ENCODE peak calls at places on chromosomes 7 and 10, in ten cellular contexts. One of them, this sample, is unnamed.

GRCh38 chr7:151080522-151081169 is at the start of gene FASTK:
- DNase-seq in PC-9: peak
- DNase-seq in GM12891: peak
- DNase-seq in brain microvascular endothelial cell: peak
- DNase-seq in naive B cell: peak
- DNase-seq in OCI-LY7: peak
- DNase-seq in SW480: peak
- DNase-seq in stimulated activated CD4-positive, alpha-beta T cell treated with anti-CD3 and anti-CD28 coated beads, Interleukin-2, amount 100 ng/mL, for 48 hours: peak
- DNase-seq in midbrain: peak
- DNase-seq in foreskin keratinocyte: peak
- DNase-seq in this sample: peak

GRCh38 chr7:44398953-44399574 is 73.7 kb upstream of the CAMK2B start:
- DNase-seq in foreskin keratinocyte: no peak
- DNase-seq in GM12891: no peak
- DNase-seq in PC-9: no peak
- DNase-seq in stimulated activated CD4-positive, alpha-beta T cell treated with anti-CD3 and anti-CD28 coated beads, Interleukin-2, amount 100 ng/mL, for 48 hours: no peak
- DNase-seq in brain microvascular endothelial cell: no peak
- DNase-seq in midbrain: no peak
- DNase-seq in OCI-LY7: no peak
- DNase-seq in naive B cell: no peak
- DNase-seq in SW480: no peak
- DNase-seq in this sample: no peak

GRCh38 chr7:156752371-156753297 is 112.1 kb downstream of the RNF32 start:
- DNase-seq in OCI-LY7: no peak
- DNase-seq in brain microvascular endothelial cell: peak
- DNase-seq in stimulated activated CD4-positive, alpha-beta T cell treated with anti-CD3 and anti-CD28 coated beads, Interleukin-2, amount 100 ng/mL, for 48 hours: no peak
- DNase-seq in naive B cell: no peak
- DNase-seq in GM12891: no peak
- DNase-seq in PC-9: no peak
- DNase-seq in SW480: no peak
- DNase-seq in foreskin keratinocyte: no peak
- DNase-seq in midbrain: no peak
- DNase-seq in this sample: no peak

GRCh38 chr10:6464862-6465430 is 115.1 kb downstream of the PRKCQ start:
- DNase-seq in OCI-LY7: no peak
- DNase-seq in SW480: no peak
- DNase-seq in stimulated activated CD4-positive, alpha-beta T cell treated with anti-CD3 and anti-CD28 coated beads, Interleukin-2, amount 100 ng/mL, for 48 hours: no peak
- DNase-seq in naive B cell: no peak
- DNase-seq in foreskin keratinocyte: no peak
- DNase-seq in GM12891: no peak
- DNase-seq in PC-9: no peak
- DNase-seq in brain microvascular endothelial cell: no peak
- DNase-seq in midbrain: no peak
- DNase-seq in this sample: no peak

GRCh38 chr7:75033064-75033463 is 40.5 kb downstream of the RCC1L start:
- DNase-seq in naive B cell: no peak
- DNase-seq in SW480: no peak
- DNase-seq in OCI-LY7: no peak
- DNase-seq in brain microvascular endothelial cell: no peak
- DNase-seq in GM12891: no peak
- DNase-seq in midbrain: no peak
- DNase-seq in stimulated activated CD4-positive, alpha-beta T cell treated with anti-CD3 and anti-CD28 coated beads, Interleukin-2, amount 100 ng/mL, for 48 hours: no peak
- DNase-seq in PC-9: no peak
- DNase-seq in foreskin keratinocyte: no peak
- DNase-seq in this sample: no peak

GRCh38 chr7:30652951-30653641 is 29.2 kb downstream of the CRHR2 start:
- DNase-seq in brain microvascular endothelial cell: no peak
- DNase-seq in OCI-LY7: no peak
- DNase-seq in stimulated activated CD4-positive, alpha-beta T cell treated with anti-CD3 and anti-CD28 coated beads, Interleukin-2, amount 100 ng/mL, for 48 hours: no peak
- DNase-seq in foreskin keratinocyte: no peak
- DNase-seq in GM12891: no peak
- DNase-seq in midbrain: no peak
- DNase-seq in SW480: no peak
- DNase-seq in naive B cell: no peak
- DNase-seq in PC-9: no peak
- DNase-seq in this sample: no peak

GRCh38 chr7:112420236-112420945 is 29.9 kb upstream of the IFRD1 start:
- DNase-seq in stimulated activated CD4-positive, alpha-beta T cell treated with anti-CD3 and anti-CD28 coated beads, Interleukin-2, amount 100 ng/mL, for 48 hours: no peak
- DNase-seq in PC-9: no peak
- DNase-seq in OCI-LY7: peak
- DNase-seq in foreskin keratinocyte: peak
- DNase-seq in midbrain: peak
- DNase-seq in GM12891: no peak
- DNase-seq in naive B cell: no peak
- DNase-seq in SW480: peak
- DNase-seq in brain microvascular endothelial cell: no peak
- DNase-seq in this sample: no peak

GRCh38 chr7:76073335-76073990 is 25.6 kb downstream of the MDH2 start:
- DNase-seq in naive B cell: no peak
- DNase-seq in PC-9: no peak
- DNase-seq in midbrain: no peak
- DNase-seq in stimulated activated CD4-positive, alpha-beta T cell treated with anti-CD3 and anti-CD28 coated beads, Interleukin-2, amount 100 ng/mL, for 48 hours: no peak
- DNase-seq in OCI-LY7: no peak
- DNase-seq in GM12891: no peak
- DNase-seq in foreskin keratinocyte: no peak
- DNase-seq in SW480: no peak
- DNase-seq in brain microvascular endothelial cell: no peak
- DNase-seq in this sample: no peak

GRCh38 chr7:49845626-49846025 is 72.2 kb downstream of the VWC2 start:
- DNase-seq in midbrain: no peak
- DNase-seq in foreskin keratinocyte: no peak
- DNase-seq in PC-9: no peak
- DNase-seq in SW480: peak
- DNase-seq in GM12891: no peak
- DNase-seq in stimulated activated CD4-positive, alpha-beta T cell treated with anti-CD3 and anti-CD28 coated beads, Interleukin-2, amount 100 ng/mL, for 48 hours: no peak
- DNase-seq in brain microvascular endothelial cell: no peak
- DNase-seq in naive B cell: no peak
- DNase-seq in OCI-LY7: no peak
- DNase-seq in this sample: no peak

GRCh38 chr10:63722537-63722936 is 201.3 kb downstream of the REEP3 start:
- DNase-seq in stimulated activated CD4-positive, alpha-beta T cell treated with anti-CD3 and anti-CD28 coated beads, Interleukin-2, amount 100 ng/mL, for 48 hours: no peak
- DNase-seq in midbrain: no peak
- DNase-seq in GM12891: no peak
- DNase-seq in OCI-LY7: no peak
- DNase-seq in naive B cell: no peak
- DNase-seq in foreskin keratinocyte: no peak
- DNase-seq in brain microvascular endothelial cell: peak
- DNase-seq in SW480: no peak
- DNase-seq in PC-9: peak
- DNase-seq in this sample: no peak

GRCh38 chr7:84913731-84914130 is 273.1 kb downstream of the SEMA3D start:
- DNase-seq in midbrain: no peak
- DNase-seq in GM12891: no peak
- DNase-seq in OCI-LY7: no peak
- DNase-seq in stimulated activated CD4-positive, alpha-beta T cell treated with anti-CD3 and anti-CD28 coated beads, Interleukin-2, amount 100 ng/mL, for 48 hours: no peak
- DNase-seq in foreskin keratinocyte: no peak
- DNase-seq in naive B cell: no peak
- DNase-seq in SW480: no peak
- DNase-seq in PC-9: no peak
- DNase-seq in brain microvascular endothelial cell: no peak
- DNase-seq in this sample: no peak

GRCh38 chr10:130179640-130180039 is 43.4 kb downstream of the GLRX3 start:
- DNase-seq in OCI-LY7: peak
- DNase-seq in PC-9: no peak
- DNase-seq in stimulated activated CD4-positive, alpha-beta T cell treated with anti-CD3 and anti-CD28 coated beads, Interleukin-2, amount 100 ng/mL, for 48 hours: no peak
- DNase-seq in naive B cell: no peak
- DNase-seq in GM12891: no peak
- DNase-seq in foreskin keratinocyte: no peak
- DNase-seq in brain microvascular endothelial cell: peak
- DNase-seq in SW480: peak
- DNase-seq in midbrain: peak
- DNase-seq in this sample: no peak

GRCh38 chr7:150368098-150368883 is at the start of gene REPIN1:
- DNase-seq in GM12891: peak
- DNase-seq in midbrain: peak
- DNase-seq in stimulated activated CD4-positive, alpha-beta T cell treated with anti-CD3 and anti-CD28 coated beads, Interleukin-2, amount 100 ng/mL, for 48 hours: peak
- DNase-seq in naive B cell: peak
- DNase-seq in OCI-LY7: peak
- DNase-seq in PC-9: peak
- DNase-seq in foreskin keratinocyte: no peak
- DNase-seq in brain microvascular endothelial cell: peak
- DNase-seq in SW480: peak
- DNase-seq in this sample: no peak

GRCh38 chr10:86964061-86964846 is 4.0 kb upstream of the ADIRF start:
- DNase-seq in SW480: no peak
- DNase-seq in midbrain: no peak
- DNase-seq in PC-9: no peak
- DNase-seq in OCI-LY7: no peak
- DNase-seq in brain microvascular endothelial cell: no peak
- DNase-seq in GM12891: no peak
- DNase-seq in foreskin keratinocyte: no peak
- DNase-seq in stimulated activated CD4-positive, alpha-beta T cell treated with anti-CD3 and anti-CD28 coated beads, Interleukin-2, amount 100 ng/mL, for 48 hours: no peak
- DNase-seq in naive B cell: no peak
- DNase-seq in this sample: no peak

GRCh38 chr10:133241501-133242205 is 4.0 kb downstream of the VENTX start:
- DNase-seq in midbrain: no peak
- DNase-seq in SW480: no peak
- DNase-seq in brain microvascular endothelial cell: no peak
- DNase-seq in foreskin keratinocyte: no peak
- DNase-seq in OCI-LY7: no peak
- DNase-seq in GM12891: no peak
- DNase-seq in naive B cell: peak
- DNase-seq in stimulated activated CD4-positive, alpha-beta T cell treated with anti-CD3 and anti-CD28 coated beads, Interleukin-2, amount 100 ng/mL, for 48 hours: no peak
- DNase-seq in PC-9: no peak
- DNase-seq in this sample: no peak

GRCh38 chr7:158141221-158141582 is 446.4 kb downstream of the PTPRN2 start:
- DNase-seq in naive B cell: no peak
- DNase-seq in GM12891: no peak
- DNase-seq in foreskin keratinocyte: no peak
- DNase-seq in SW480: no peak
- DNase-seq in PC-9: no peak
- DNase-seq in stimulated activated CD4-positive, alpha-beta T cell treated with anti-CD3 and anti-CD28 coated beads, Interleukin-2, amount 100 ng/mL, for 48 hours: no peak
- DNase-seq in midbrain: no peak
- DNase-seq in OCI-LY7: no peak
- DNase-seq in brain microvascular endothelial cell: no peak
- DNase-seq in this sample: no peak

GRCh38 chr7:150976529-150977381 is 1.4 kb downstream of the KCNH2 start:
- DNase-seq in OCI-LY7: no peak
- DNase-seq in PC-9: no peak
- DNase-seq in GM12891: no peak
- DNase-seq in SW480: no peak
- DNase-seq in brain microvascular endothelial cell: no peak
- DNase-seq in midbrain: no peak
- DNase-seq in stimulated activated CD4-positive, alpha-beta T cell treated with anti-CD3 and anti-CD28 coated beads, Interleukin-2, amount 100 ng/mL, for 48 hours: no peak
- DNase-seq in foreskin keratinocyte: no peak
- DNase-seq in naive B cell: no peak
- DNase-seq in this sample: no peak

GRCh38 chr10:98267894-98268693 is at the start of gene LOXL4:
- DNase-seq in midbrain: no peak
- DNase-seq in OCI-LY7: peak
- DNase-seq in GM12891: peak
- DNase-seq in naive B cell: peak
- DNase-seq in PC-9: no peak
- DNase-seq in brain microvascular endothelial cell: no peak
- DNase-seq in SW480: peak
- DNase-seq in foreskin keratinocyte: no peak
- DNase-seq in stimulated activated CD4-positive, alpha-beta T cell treated with anti-CD3 and anti-CD28 coated beads, Interleukin-2, amount 100 ng/mL, for 48 hours: no peak
- DNase-seq in this sample: no peak

GRCh38 chr7:7751243-7752092 is 33.1 kb upstream of the RPA3 start:
- DNase-seq in OCI-LY7: no peak
- DNase-seq in PC-9: no peak
- DNase-seq in midbrain: no peak
- DNase-seq in GM12891: no peak
- DNase-seq in naive B cell: no peak
- DNase-seq in stimulated activated CD4-positive, alpha-beta T cell treated with anti-CD3 and anti-CD28 coated beads, Interleukin-2, amount 100 ng/mL, for 48 hours: no peak
- DNase-seq in SW480: no peak
- DNase-seq in brain microvascular endothelial cell: no peak
- DNase-seq in foreskin keratinocyte: no peak
- DNase-seq in this sample: no peak

GRCh38 chr10:60382946-60383681 is 6.6 kb downstream of the ANK3 start:
- DNase-seq in brain microvascular endothelial cell: no peak
- DNase-seq in stimulated activated CD4-positive, alpha-beta T cell treated with anti-CD3 and anti-CD28 coated beads, Interleukin-2, amount 100 ng/mL, for 48 hours: no peak
- DNase-seq in GM12891: no peak
- DNase-seq in SW480: no peak
- DNase-seq in midbrain: no peak
- DNase-seq in OCI-LY7: no peak
- DNase-seq in PC-9: peak
- DNase-seq in naive B cell: no peak
- DNase-seq in foreskin keratinocyte: peak
- DNase-seq in this sample: no peak

GRCh38 chr7:47185839-47186238 is 396.1 kb downstream of the TNS3 start:
- DNase-seq in foreskin keratinocyte: no peak
- DNase-seq in GM12891: no peak
- DNase-seq in PC-9: no peak
- DNase-seq in SW480: no peak
- DNase-seq in naive B cell: no peak
- DNase-seq in brain microvascular endothelial cell: no peak
- DNase-seq in OCI-LY7: peak
- DNase-seq in stimulated activated CD4-positive, alpha-beta T cell treated with anti-CD3 and anti-CD28 coated beads, Interleukin-2, amount 100 ng/mL, for 48 hours: no peak
- DNase-seq in midbrain: no peak
- DNase-seq in this sample: no peak

GRCh38 chr7:30778246-30779025 is 7.2 kb downstream of the MINDY4 start:
- DNase-seq in brain microvascular endothelial cell: no peak
- DNase-seq in naive B cell: no peak
- DNase-seq in SW480: no peak
- DNase-seq in OCI-LY7: no peak
- DNase-seq in PC-9: no peak
- DNase-seq in stimulated activated CD4-positive, alpha-beta T cell treated with anti-CD3 and anti-CD28 coated beads, Interleukin-2, amount 100 ng/mL, for 48 hours: no peak
- DNase-seq in midbrain: no peak
- DNase-seq in foreskin keratinocyte: no peak
- DNase-seq in GM12891: no peak
- DNase-seq in this sample: no peak

GRCh38 chr10:92575961-92576360 is 2.1 kb upstream of the IDE start:
- DNase-seq in stimulated activated CD4-positive, alpha-beta T cell treated with anti-CD3 and anti-CD28 coated beads, Interleukin-2, amount 100 ng/mL, for 48 hours: no peak
- DNase-seq in foreskin keratinocyte: peak
- DNase-seq in OCI-LY7: no peak
- DNase-seq in SW480: no peak
- DNase-seq in GM12891: no peak
- DNase-seq in naive B cell: no peak
- DNase-seq in brain microvascular endothelial cell: no peak
- DNase-seq in midbrain: no peak
- DNase-seq in PC-9: peak
- DNase-seq in this sample: no peak

GRCh38 chr7:18224138-18224537 is 196.5 kb upstream of the PRPS1L1 start:
- DNase-seq in SW480: no peak
- DNase-seq in OCI-LY7: no peak
- DNase-seq in foreskin keratinocyte: no peak
- DNase-seq in PC-9: no peak
- DNase-seq in naive B cell: no peak
- DNase-seq in GM12891: no peak
- DNase-seq in stimulated activated CD4-positive, alpha-beta T cell treated with anti-CD3 and anti-CD28 coated beads, Interleukin-2, amount 100 ng/mL, for 48 hours: no peak
- DNase-seq in brain microvascular endothelial cell: no peak
- DNase-seq in midbrain: no peak
- DNase-seq in this sample: no peak

GRCh38 chr10:21920633-21921032 is 82.9 kb downstream of the DNAJC1 start:
- DNase-seq in brain microvascular endothelial cell: no peak
- DNase-seq in naive B cell: no peak
- DNase-seq in PC-9: no peak
- DNase-seq in stimulated activated CD4-positive, alpha-beta T cell treated with anti-CD3 and anti-CD28 coated beads, Interleukin-2, amount 100 ng/mL, for 48 hours: no peak
- DNase-seq in GM12891: no peak
- DNase-seq in midbrain: no peak
- DNase-seq in OCI-LY7: no peak
- DNase-seq in foreskin keratinocyte: no peak
- DNase-seq in SW480: no peak
- DNase-seq in this sample: no peak

GRCh38 chr7:151813997-151814396 is 62.9 kb downstream of the PRKAG2 start:
- DNase-seq in SW480: no peak
- DNase-seq in brain microvascular endothelial cell: no peak
- DNase-seq in PC-9: no peak
- DNase-seq in OCI-LY7: no peak
- DNase-seq in GM12891: no peak
- DNase-seq in midbrain: no peak
- DNase-seq in stimulated activated CD4-positive, alpha-beta T cell treated with anti-CD3 and anti-CD28 coated beads, Interleukin-2, amount 100 ng/mL, for 48 hours: no peak
- DNase-seq in naive B cell: no peak
- DNase-seq in foreskin keratinocyte: no peak
- DNase-seq in this sample: no peak

GRCh38 chr7:55128693-55129394 is 110.0 kb downstream of the EGFR start:
- DNase-seq in naive B cell: no peak
- DNase-seq in stimulated activated CD4-positive, alpha-beta T cell treated with anti-CD3 and anti-CD28 coated beads, Interleukin-2, amount 100 ng/mL, for 48 hours: no peak
- DNase-seq in SW480: no peak
- DNase-seq in GM12891: no peak
- DNase-seq in foreskin keratinocyte: no peak
- DNase-seq in midbrain: no peak
- DNase-seq in PC-9: peak
- DNase-seq in brain microvascular endothelial cell: peak
- DNase-seq in OCI-LY7: no peak
- DNase-seq in this sample: no peak

GRCh38 chr10:57715233-57715632 is 552.5 kb downstream of the IPMK start:
- DNase-seq in stimulated activated CD4-positive, alpha-beta T cell treated with anti-CD3 and anti-CD28 coated beads, Interleukin-2, amount 100 ng/mL, for 48 hours: no peak
- DNase-seq in GM12891: no peak
- DNase-seq in PC-9: no peak
- DNase-seq in naive B cell: no peak
- DNase-seq in brain microvascular endothelial cell: no peak
- DNase-seq in OCI-LY7: no peak
- DNase-seq in foreskin keratinocyte: no peak
- DNase-seq in midbrain: no peak
- DNase-seq in SW480: no peak
- DNase-seq in this sample: no peak

This sample was measured in GM12864.